ENCODE peak calls at places on chromosomes 4 and X, in four cellular contexts. J is pancreas, E is tibial artery, Q is mesendoderm. O is an unnamed sample.

GRCh38 chr4:16521156-16521915 is 295.1 kb upstream of the TAPT1 start:
- DNase-seq in Q (no peak), E (no peak), J (no peak), O (no peak)

GRCh38 chr4:183469327-183469726 is 24.9 kb downstream of the CDKN2AIP start:
- DNase-seq in E (no peak), J (no peak), Q (no peak), O (no peak)

GRCh38 chr4:38106301-38106700 is 146.1 kb downstream of the PTTG2 start:
- DNase-seq in Q (peak; percentile 40), J (no peak), E (no peak), O (no peak)

GRCh38 chrX:119240356-119240755 is 4.3 kb downstream of the PGRMC1 start:
- DNase-seq in Q (no peak), E (no peak), J (no peak), O (no peak)

GRCh38 chrX:3743821-3744439 is 30.5 kb upstream of the PRKX start:
- DNase-seq in E (no peak), J (no peak), Q (no peak), O (peak; percentile 9)

GRCh38 chr4:73726000-73726399 is 14.4 kb upstream of the CXCL8 start:
- DNase-seq in E (no peak), J (no peak), Q (peak; percentile 91), O (no peak)

GRCh38 chr4:128951316-128951715 is 141.8 kb downstream of the JADE1 start:
- DNase-seq in J (no peak), Q (no peak), E (no peak), O (no peak)

GRCh38 chr4:140595065-140595464 is 26.3 kb upstream of the UCP1 start:
- DNase-seq in J (no peak), E (no peak), Q (peak; percentile 79), O (peak; percentile 41)

GRCh38 chrX:34918856-34919255 is 23.7 kb upstream of the FAM47B start:
- DNase-seq in Q (peak; percentile 71), J (no peak), E (no peak), O (no peak)

GRCh38 chrX:12917753-12918152 is 11.3 kb downstream of the TLR8 start:
- DNase-seq in E (no peak), Q (no peak), J (no peak), O (no peak)

GRCh38 chr4:63348735-63349673 is 1060.2 kb downstream of the TECRL start:
- DNase-seq in Q (no peak), E (no peak), J (no peak), O (no peak)

GRCh38 chr4:153232768-153233167 is 28.5 kb downstream of the TRIM2 start:
- DNase-seq in E (no peak), Q (peak; percentile 92), J (no peak), O (peak; percentile 49)

GRCh38 chrX:28581522-28581921 is 5.7 kb upstream of the IL1RAPL1 start:
- DNase-seq in E (no peak), Q (no peak), J (no peak), O (no peak)

GRCh38 chrX:41014776-41015175 is 70.5 kb upstream of the USP9X start:
- DNase-seq in E (no peak), Q (no peak), J (no peak), O (no peak)

GRCh38 chrX:98448524-98448923 is 1564.8 kb downstream of the RPA4 start:
- DNase-seq in Q (peak; percentile 18), J (no peak), E (no peak), O (no peak)

GRCh38 chr4:128980816-128981326 is 112.5 kb downstream of the SCLT1 start:
- DNase-seq in Q (no peak), J (no peak), E (no peak), O (no peak)

GRCh38 chr4:105815701-105816100 is 79.6 kb upstream of the NPNT start:
- DNase-seq in Q (no peak), J (no peak), E (no peak), O (no peak)

GRCh38 chr4:31362756-31363155 is 642.6 kb downstream of the PCDH7 start:
- DNase-seq in E (no peak), Q (no peak), J (no peak), O (no peak)

GRCh38 chr4:187158003-187158402 is 434.3 kb upstream of the FAT1 start:
- DNase-seq in E (peak; percentile 45), J (no peak), Q (no peak), O (no peak)

GRCh38 chr4:182197611-182198010 is 45.6 kb upstream of the TENM3 start:
- DNase-seq in E (no peak), J (no peak), Q (peak; percentile 74), O (no peak)

GRCh38 chrX:30938295-30938694 is 49.2 kb upstream of the TAB3 start:
- DNase-seq in J (no peak), Q (no peak), E (no peak), O (no peak)

GRCh38 chr4:101292901-101293300 is 54.4 kb downstream of the PPP3CA start:
- DNase-seq in J (no peak), Q (no peak), E (no peak), O (no peak)

GRCh38 chr4:113077611-113078010 is 28.2 kb downstream of the ANK2 start:
- DNase-seq in Q (no peak), J (no peak), E (no peak), O (no peak)

GRCh38 chr4:28966982-28967381 is 1753.2 kb upstream of the PCDH7 start:
- DNase-seq in E (no peak), J (no peak), Q (peak; percentile 3), O (no peak)

GRCh38 chrX:2629316-2630168 is 61.6 kb upstream of the CD99 start:
- DNase-seq in Q (no peak), E (no peak), J (no peak), O (no peak)

GRCh38 chrX:108437789-108438623 is at the start of gene COL4A6:
- DNase-seq in Q (peak; percentile 77), E (no peak), J (no peak), O (no peak)

GRCh38 chr4:172838108-172838507 is 330.5 kb upstream of the GALNT7 start:
- DNase-seq in Q (no peak), E (no peak), J (no peak), O (no peak)

GRCh38 chr4:108337923-108338322 is 169.2 kb upstream of the LEF1 start:
- DNase-seq in J (no peak), Q (peak; percentile 8), E (no peak), O (no peak)

DNA sequence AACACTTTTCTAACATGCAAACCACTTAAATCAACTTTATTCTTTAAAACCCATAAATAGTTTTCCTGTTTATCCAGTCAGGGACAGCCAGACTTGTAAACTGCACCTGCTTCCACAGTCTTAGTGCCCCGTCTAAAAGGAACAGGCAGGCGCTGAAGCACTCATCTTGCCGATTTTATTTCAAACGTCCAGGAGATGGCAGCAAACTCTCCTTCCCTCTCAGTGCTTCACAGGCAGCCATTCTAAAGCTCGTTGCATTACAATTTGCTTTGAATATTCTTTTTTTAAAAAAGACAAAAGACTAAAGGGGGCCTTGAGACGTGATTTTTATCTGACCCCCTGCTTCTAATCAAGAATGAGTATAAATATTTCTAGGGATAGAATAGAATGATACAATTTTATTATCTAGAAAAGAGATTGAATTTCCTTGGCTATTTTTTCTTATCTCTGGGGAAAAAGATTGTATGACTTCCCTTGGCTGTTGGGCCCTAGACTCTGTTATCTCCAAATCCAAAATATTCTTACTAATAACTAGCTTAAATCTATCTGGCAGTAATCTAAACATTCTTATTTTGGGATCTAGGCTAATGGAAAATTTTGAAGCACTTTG is 93.6 kb upstream of the MYOZ2 start:
- DNase-seq in J (no peak), Q (peak; percentile 86), E (peak; percentile 45), O (peak; percentile 76)
- H3K27ac ChIP-seq in J (no peak overlapping the region), Q (no peak overlapping the region), E (peak overlapping the region; percentile 86), O (peak overlapping the region; percentile 85)

GRCh38 chr4:2292679-2293108 is 30.8 kb upstream of the MXD4 start:
- DNase-seq in Q (no peak), J (no peak), E (no peak), O (no peak)
- H3K27ac ChIP-seq in Q (no peak overlapping the region), J (no peak overlapping the region), E (no peak overlapping the region), O (no peak overlapping the region)

DNA sequence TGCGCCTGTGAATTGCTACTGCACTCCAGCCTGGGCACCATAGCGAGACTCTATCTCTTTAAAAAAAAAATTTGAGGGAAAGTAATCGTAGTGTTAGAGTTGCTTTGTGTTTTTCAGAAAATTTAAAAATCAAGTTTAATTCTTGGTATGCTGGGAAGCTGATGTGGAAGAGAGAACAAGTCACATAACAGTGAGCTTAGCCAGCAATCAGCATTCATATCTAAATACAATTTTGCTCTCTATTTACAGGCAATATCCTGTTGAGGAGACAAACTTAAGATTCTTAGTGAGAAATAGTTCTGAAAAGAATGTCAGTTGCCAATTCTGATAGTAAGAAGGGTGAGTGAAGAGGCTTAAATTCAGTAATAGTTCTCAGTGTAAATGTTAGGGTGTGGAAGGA is 9.6 kb upstream of the NDUFC1 start:
- DNase-seq in Q (peak; percentile 27), E (no peak), J (no peak), O (no peak)
- H3K27ac ChIP-seq in Q (no peak overlapping the region), E (no peak overlapping the region), J (no peak overlapping the region), O (no peak overlapping the region)

DNA sequence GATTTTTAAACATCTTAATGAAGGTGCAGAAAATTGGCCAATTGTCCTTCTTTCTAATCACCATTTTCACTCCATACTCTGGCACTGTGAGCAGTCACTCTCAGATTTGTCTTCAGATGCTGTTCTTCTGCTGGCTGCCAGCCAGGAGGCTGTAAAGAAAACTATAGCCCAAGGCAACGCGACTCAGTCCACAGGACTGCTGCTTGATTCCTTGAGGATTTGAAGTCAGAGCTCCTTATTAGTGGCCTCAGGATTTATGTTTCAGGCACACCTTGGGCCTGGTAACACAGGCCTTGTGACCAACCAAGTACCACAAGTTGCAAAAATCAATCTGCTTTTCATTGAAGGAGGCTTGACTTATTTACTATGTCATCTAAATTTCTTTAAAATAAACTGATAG is 342.5 kb downstream of the GPM6A start:
- DNase-seq in Q (peak; percentile 91), E (no peak), J (no peak), O (no peak)
- H3K27ac ChIP-seq in Q (peak overlapping the region; percentile 83), E (no peak overlapping the region), J (no peak overlapping the region), O (no peak overlapping the region)

GRCh38 chr4:150771374-150771773 is 189.4 kb downstream of the MAB21L2 start:
- DNase-seq in Q (peak; percentile 43), J (no peak), E (no peak), O (no peak)

GRCh38 chr4:150768492-150768891 is 186.5 kb downstream of the MAB21L2 start:
- DNase-seq in Q (no peak), E (no peak), J (no peak), O (no peak)

GRCh38 chr4:150769845-150770244 is 187.9 kb downstream of the MAB21L2 start:
- DNase-seq in Q (no peak), E (no peak), J (no peak), O (no peak)

GRCh38 chr4:150773032-150773431 is 191.1 kb downstream of the MAB21L2 start:
- DNase-seq in Q (no peak), E (no peak), J (no peak), O (no peak)

GRCh38 chr4:150769235-150769634 is 187.3 kb downstream of the MAB21L2 start:
- DNase-seq in E (no peak), J (peak; percentile 18), Q (peak; percentile 22), O (peak; percentile 18)
- H3K27ac ChIP-seq in E (no peak overlapping the region), J (no peak overlapping the region), Q (no peak overlapping the region), O (no peak overlapping the region)

GRCh38 chr4:26573389-26573794 is 10.5 kb upstream of the TBC1D19 start:
- DNase-seq in E (no peak), Q (peak; percentile 33), J (no peak), O (no peak)
- H3K27ac ChIP-seq in E (no peak overlapping the region), Q (no peak overlapping the region), J (no peak overlapping the region), O (no peak overlapping the region)

O was measured in transverse colon.